ENCODE peak calls at places on chromosome 10, in seven cellular contexts. G is aorta; O is NCI-H1417; K is activated CD4-positive, alpha-beta T cell treated with anti-CD3 and anti-CD28 coated beads for 1 hour; Z is A549; H is fibroblast of the aortic adventitia; A is mesenteric fat pad. E is an unnamed sample.

GRCh38 chr10:13448216-13448615 is 80.6 kb downstream of the BEND7 start:
- DNase-seq in G (no peak), O (no peak), K (no peak), Z (no peak), H (peak), A (no peak), E (no peak)

GRCh38 chr10:120634629-120635028 is 177.6 kb downstream of the PLPP4 start:
- DNase-seq in G (no peak), O (no peak), K (no peak), Z (peak), H (no peak), A (no peak), E (no peak)

GRCh38 chr10:119687192-119688032 is 36.2 kb downstream of the BAG3 start:
- DNase-seq in G (no peak), O (no peak), K (no peak), Z (no peak), H (peak), A (no peak), E (no peak)

GRCh38 chr10:116722736-116723427 is 19.5 kb downstream of the HSPA12A start:
- DNase-seq in G (no peak), O (no peak), K (no peak), Z (no peak), H (no peak), A (no peak), E (no peak)

GRCh38 chr10:102408728-102409603 is 9.6 kb downstream of the PSD start:
- DNase-seq in G (peak), O (peak), K (peak), Z (no peak), H (no peak), A (no peak), E (peak)

GRCh38 chr10:29712108-29712507 is 77.3 kb upstream of the SVIL start:
- DNase-seq in G (no peak), O (peak), K (no peak), Z (no peak), H (no peak), A (no peak), E (no peak)

GRCh38 chr10:102764340-102765257 is 20.9 kb downstream of the WBP1L start:
- DNase-seq in G (no peak), O (no peak), K (no peak), Z (no peak), H (peak), A (no peak), E (no peak)

GRCh38 chr10:98636921-98637329 is 190.2 kb upstream of the HPS1 start:
- DNase-seq in G (no peak), O (no peak), K (no peak), Z (no peak), H (no peak), A (no peak), E (no peak)

GRCh38 chr10:5757766-5758517 is 55.3 kb downstream of the GDI2 start:
- DNase-seq in G (no peak), O (no peak), K (no peak), Z (no peak), H (no peak), A (no peak), E (no peak)

GRCh38 chr10:118911361-118911760 is 118.2 kb upstream of the NANOS1 start:
- DNase-seq in G (no peak), O (no peak), K (no peak), Z (peak), H (peak), A (no peak), E (no peak)

E was measured in activated B cell treated with CpG ODN at 0.5 μM for 24 hours.